ENCODE peak calls at places on chromosome 19, in eight cellular contexts. N is stomach, U is esophagus muscularis mucosa, W is SK-N-SH, Z is GM12878, E is HepG2, P is suprapubic skin, B is H1. A is an unnamed sample.

GRCh38 chr19:55355213-55355821 is 798 bp upstream of the COX6B2 start:
- DNase-seq in E (no peak), Z (no peak), U (no peak), N (no peak), B (no peak), W (peak), P (no peak), A (no peak)

GRCh38 chr19:42032428-42032827 is 37.6 kb downstream of the GRIK5 start:
- DNase-seq in U (no peak), B (peak), P (no peak), W (no peak), N (no peak), E (no peak), Z (no peak), A (no peak)

GRCh38 chr19:29596885-29597525 is 9.1 kb upstream of the POP4 start:
- DNase-seq in Z (no peak), P (no peak), W (no peak), B (no peak), E (peak), U (no peak), N (no peak), A (no peak)

GRCh38 chr19:23070353-23070781 is 46.5 kb upstream of the ZNF730 start:
- DNase-seq in B (peak), Z (no peak), N (no peak), E (no peak), W (peak), P (peak), U (no peak), A (peak)

GRCh38 chr19:2554856-2555255 is 78.9 kb downstream of the GADD45B start:
- DNase-seq in P (no peak), W (no peak), N (no peak), B (no peak), U (no peak), Z (no peak), E (peak), A (no peak)

GRCh38 chr19:45182758-45183157 is 4.2 kb downstream of the BLOC1S3 start:
- DNase-seq in W (no peak), P (no peak), Z (no peak), B (no peak), N (peak), U (no peak), E (no peak), A (no peak)

GRCh38 chr19:45542234-45542668 is 35.0 kb downstream of the VASP start:
- DNase-seq in Z (no peak), N (no peak), B (no peak), E (peak), W (no peak), P (no peak), U (no peak), A (no peak)

GRCh38 chr19:38707512-38708114 is 36.7 kb downstream of the CAPN12 start:
- DNase-seq in U (no peak), Z (no peak), N (peak), E (peak), W (no peak), B (no peak), P (peak), A (no peak)

GRCh38 chr19:47693489-47693888 is 19.7 kb upstream of the EHD2 start:
- DNase-seq in B (no peak), Z (no peak), E (no peak), W (peak), N (no peak), U (no peak), P (no peak), A (no peak)
- TF ChIP-seq CTCF in B (no peak), Z (no peak), E (no peak), W (no peak), N (no peak), U (no peak), P (no peak), A (no peak)

DNA sequence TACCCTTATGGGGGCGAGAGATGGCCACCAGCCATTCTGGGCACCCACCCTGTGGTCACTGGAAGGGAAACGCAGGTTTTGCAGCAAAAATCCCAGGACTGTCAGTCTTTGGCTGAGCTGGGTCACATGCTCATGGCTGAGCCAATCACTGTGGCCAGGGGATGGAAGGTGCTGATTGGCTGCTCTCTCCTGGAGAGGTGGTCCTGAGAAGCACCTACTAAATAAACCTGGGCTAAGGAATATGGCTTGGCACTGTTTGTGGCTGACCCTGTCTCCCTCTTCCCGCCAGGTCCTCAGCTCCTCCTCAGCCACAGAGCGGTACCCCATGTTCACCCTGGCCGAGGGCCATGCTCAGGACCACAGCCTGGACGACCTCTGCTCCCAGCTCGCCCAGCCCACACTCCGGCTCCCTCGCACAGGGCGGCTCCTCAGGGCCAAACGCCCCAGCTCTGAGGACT is 8.9 kb downstream of the ATG4D start:
- DNase-seq in W (peak), Z (no peak), E (no peak), U (no peak), P (no peak), N (no peak), B (peak), A (no peak)
- TF ChIP-seq POLR2AphosphoS5 in W (peak), Z (peak), E (no peak), U (no peak), P (no peak), N (no peak), B (peak), A (no peak)

GRCh38 chr19:3986260-3987041 is 1.2 kb upstream of the EEF2 start:
- DNase-seq in N (peak), U (no peak), P (no peak), E (peak), B (no peak), Z (peak), W (peak), A (peak)
- TF ChIP-seq EP300 in N (no peak), U (no peak), P (no peak), E (no peak), B (no peak), Z (peak), W (no peak), A (no peak)

DNA sequence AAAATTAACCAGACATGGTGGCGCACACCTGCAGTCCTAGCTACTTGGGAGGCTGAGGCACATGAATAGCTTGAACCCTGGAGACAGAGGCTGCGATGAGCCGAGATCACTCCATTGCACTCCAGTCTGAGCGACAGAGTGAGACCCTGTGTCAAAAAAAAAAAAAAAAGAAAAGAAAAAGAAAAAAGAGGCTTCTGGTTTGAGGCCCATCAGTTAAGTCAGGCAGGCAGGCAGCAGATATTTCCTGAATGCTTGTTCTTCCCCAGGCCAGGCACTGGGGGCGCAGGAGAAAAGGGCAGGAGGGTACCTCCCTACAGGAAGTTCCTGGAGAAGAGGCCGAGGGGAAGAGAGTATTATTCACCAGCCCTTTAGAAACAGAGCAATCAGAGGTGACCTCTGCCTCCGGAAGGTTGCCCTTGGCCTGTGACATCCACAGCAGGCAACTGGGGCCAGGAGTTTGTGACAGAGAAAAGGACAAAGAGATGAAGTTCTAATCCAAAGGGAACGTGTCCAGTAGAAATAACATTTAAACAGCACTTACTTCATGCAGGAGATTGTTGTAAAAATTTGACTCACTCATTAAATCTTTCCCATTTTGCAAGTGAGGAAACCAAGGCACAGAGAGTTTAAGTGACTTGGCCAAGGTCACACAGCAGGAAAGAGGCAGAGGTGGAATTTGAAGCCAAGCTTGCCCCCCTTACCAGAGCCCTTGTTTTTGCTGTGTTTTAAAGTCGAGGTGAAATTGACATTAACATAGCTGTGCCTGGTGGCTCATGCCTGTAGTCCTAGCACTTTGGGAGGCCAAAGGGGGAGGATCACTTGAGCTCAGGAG is 4.3 kb upstream of the RLN3 start:
- DNase-seq in W (peak), P (no peak), Z (no peak), E (peak), B (peak), N (peak), U (no peak), A (peak)
- TF ChIP-seq CTCF in W (peak), P (peak), Z (peak), E (peak), B (peak), N (peak), U (no peak), A (peak)

GRCh38 chr19:17095141-17095919 is 19.8 kb downstream of the MYO9B start:
- DNase-seq in B (no peak), U (no peak), W (no peak), E (no peak), P (no peak), N (no peak), Z (no peak), A (peak)
- TF ChIP-seq POLR2AphosphoS5 in B (no peak), U (peak), W (no peak), E (no peak), P (no peak), N (no peak), Z (no peak), A (peak)

GRCh38 chr19:54201980-54202379 is 1.3 kb downstream of the RPS9 start:
- DNase-seq in N (no peak), Z (no peak), B (no peak), E (no peak), W (no peak), U (no peak), P (no peak), A (no peak)

GRCh38 chr19:54206030-54206830 is 5.6 kb downstream of the RPS9 start:
- DNase-seq in P (no peak), E (no peak), Z (no peak), B (no peak), N (no peak), W (no peak), U (no peak), A (peak)

GRCh38 chr19:54204767-54205468 is 4.3 kb downstream of the RPS9 start:
- DNase-seq in P (no peak), B (no peak), U (no peak), W (no peak), Z (no peak), E (no peak), N (no peak), A (no peak)

GRCh38 chr19:54201172-54201701 is 579 bp downstream of the RPS9 start:
- DNase-seq in Z (no peak), U (no peak), E (no peak), N (no peak), W (no peak), B (no peak), P (no peak), A (no peak)

DNA sequence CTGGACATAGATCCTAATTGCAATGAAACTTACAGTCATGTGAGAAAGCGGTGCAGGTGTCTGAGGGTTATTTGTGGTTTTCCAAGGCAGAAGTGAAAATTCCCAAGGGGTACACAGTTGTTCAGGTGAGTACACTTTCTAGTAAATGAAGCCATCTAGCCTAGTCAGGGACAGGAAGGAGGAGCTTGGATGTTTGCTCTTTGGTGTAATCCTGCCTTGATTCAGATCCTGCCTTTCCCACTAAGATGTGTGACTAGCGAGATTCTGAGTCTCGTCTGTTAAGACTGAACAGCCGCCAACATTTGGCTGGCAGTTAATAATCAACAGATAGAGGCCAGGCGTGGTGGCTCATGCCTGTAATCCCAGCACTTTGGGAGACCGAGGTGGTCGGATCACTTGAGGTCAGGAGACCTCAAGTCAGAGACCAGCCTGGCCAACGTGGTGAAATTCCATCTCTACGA is 2.5 kb downstream of the RPS9 start:
- DNase-seq in N (peak), B (no peak), P (no peak), E (peak), Z (no peak), W (no peak), U (no peak), A (no peak)
- TF ChIP-seq EP300 in N (no peak), B (no peak), P (no peak), E (no peak), Z (no peak), W (no peak), U (no peak), A (no peak)

DNA sequence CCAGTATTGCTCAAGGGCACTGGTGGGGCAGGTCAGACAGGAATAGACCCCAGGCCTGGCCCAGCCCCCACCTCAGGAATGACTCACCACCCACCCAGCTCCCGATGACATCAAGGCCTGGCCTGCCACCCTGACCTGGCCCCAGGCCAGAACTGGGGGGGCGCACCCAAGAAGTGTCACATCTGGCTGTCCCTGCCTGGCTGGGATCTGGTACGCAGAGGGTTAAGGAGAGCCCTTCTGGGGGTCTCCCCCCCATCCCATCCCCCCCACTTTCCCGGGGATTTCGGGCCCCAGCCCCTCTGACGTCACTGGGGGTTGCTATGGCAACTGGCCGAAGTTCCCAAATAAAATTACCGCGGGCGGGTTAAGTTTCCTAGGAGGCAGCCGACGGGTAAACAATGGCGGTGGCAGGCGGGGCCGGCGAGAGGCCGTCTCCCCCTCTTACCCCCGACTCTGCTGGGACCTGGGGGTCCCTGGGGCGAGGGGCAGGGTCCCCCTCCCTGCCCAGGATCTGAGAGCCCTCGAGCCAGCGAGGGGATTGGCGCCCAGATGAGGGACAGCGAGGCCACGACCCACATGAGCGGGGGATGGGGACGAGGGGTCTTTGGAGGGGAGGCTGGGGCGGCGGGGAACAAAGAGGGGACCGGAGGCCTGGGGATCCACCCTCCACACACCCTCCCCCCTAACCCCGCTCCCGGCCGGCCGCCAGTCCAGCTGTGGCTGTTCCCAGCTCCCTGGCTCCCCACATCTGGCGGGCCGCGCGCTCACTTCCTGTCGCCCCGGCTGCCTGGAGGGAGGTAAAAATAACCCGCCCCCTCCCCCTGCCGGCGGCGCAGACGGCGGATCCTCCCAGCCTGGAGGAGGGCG is 29.7 kb upstream of the NANOS3 start:
- DNase-seq in P (peak), W (peak), E (peak), U (peak), Z (no peak), N (peak), B (no peak), A (peak)
- TF ChIP-seq CTCF in P (peak), W (no peak), E (peak), U (peak), Z (peak), N (peak), B (no peak), A (peak)

A was measured in transverse colon.